ENCODE peak calls at places on chromosomes 1 and 21, in four cellular contexts. One of them, this sample, is unnamed. For H3K27me3 and H3K4me1, the result is how much of the 10 kb centered on the place peaks cover.

GRCh38 chr21:39007532-39007931 is 175.7 kb downstream of the PSMG1 start:
- DNase-seq in uterus: no peak
- DNase-seq in adrenal gland: no peak
- DNase-seq in iPS DF 6.9: no peak
- DNase-seq in this sample: no peak

GRCh38 chr1:221435510-221435909 is 306.4 kb downstream of the DUSP10 start:
- DNase-seq in uterus: no peak
- DNase-seq in adrenal gland: no peak
- DNase-seq in iPS DF 6.9: no peak
- DNase-seq in this sample: no peak

GRCh38 chr1:181090653-181091126 is 2.2 kb downstream of the IER5 start:
- DNase-seq in uterus: no peak
- DNase-seq in adrenal gland: no peak
- DNase-seq in iPS DF 6.9: no peak
- DNase-seq in this sample: no peak

GRCh38 chr1:164863056-164863455 is 304.1 kb downstream of the PBX1 start:
- DNase-seq in uterus: no peak
- DNase-seq in adrenal gland: no peak
- DNase-seq in iPS DF 6.9: no peak
- DNase-seq in this sample: no peak

GRCh38 chr1:212218911-212219310 is 66.3 kb upstream of the PPP2R5A start:
- DNase-seq in uterus: no peak
- DNase-seq in adrenal gland: no peak
- DNase-seq in iPS DF 6.9: no peak
- DNase-seq in this sample: peak

GRCh38 chr1:21705303-21705980 is 36.3 kb upstream of the RAP1GAP start:
- DNase-seq in uterus: no peak
- DNase-seq in adrenal gland: no peak
- DNase-seq in iPS DF 6.9: no peak
- DNase-seq in this sample: peak

GRCh38 chr1:235597867-235598553 is 51.6 kb downstream of the GNG4 start:
- DNase-seq in uterus: no peak
- DNase-seq in adrenal gland: no peak
- DNase-seq in iPS DF 6.9: no peak
- DNase-seq in this sample: peak

GRCh38 chr21:43312011-43312410 is 114.9 kb downstream of the SIK1 start:
- DNase-seq in uterus: no peak
- DNase-seq in adrenal gland: no peak
- DNase-seq in iPS DF 6.9: no peak
- DNase-seq in this sample: no peak

GRCh38 chr21:44011123-44011773 is 861 bp upstream of the TRAPPC10 start:
- DNase-seq in uterus: no peak
- DNase-seq in adrenal gland: no peak
- DNase-seq in iPS DF 6.9: no peak
- DNase-seq in this sample: peak

GRCh38 chr1:177106614-177107365 is 57.7 kb downstream of the ASTN1 start:
- DNase-seq in uterus: no peak
- DNase-seq in adrenal gland: no peak
- DNase-seq in iPS DF 6.9: no peak
- DNase-seq in this sample: no peak

GRCh38 chr1:7614576-7615074 is 156.5 kb upstream of the VAMP3 start:
- DNase-seq in uterus: no peak
- DNase-seq in adrenal gland: no peak
- DNase-seq in iPS DF 6.9: no peak
- DNase-seq in this sample: no peak
- H3K27me3 ChIP-seq in uterus: under half
- H3K27me3 ChIP-seq in adrenal gland: under half
- H3K27me3 ChIP-seq in iPS DF 6.9: under half
- H3K27me3 ChIP-seq in this sample: under half

GRCh38 chr1:8354038-8354437 is 36.1 kb downstream of the SLC45A1 start:
- DNase-seq in uterus: no peak
- DNase-seq in adrenal gland: no peak
- DNase-seq in iPS DF 6.9: no peak
- DNase-seq in this sample: no peak
- H3K4me1 ChIP-seq in uterus: under half
- H3K4me1 ChIP-seq in adrenal gland: under half
- H3K4me1 ChIP-seq in iPS DF 6.9: under half
- H3K4me1 ChIP-seq in this sample: under half

GRCh38 chr1:183048087-183049085 is 25.2 kb downstream of the LAMC1 start:
- DNase-seq in uterus: no peak
- DNase-seq in adrenal gland: no peak
- DNase-seq in iPS DF 6.9: no peak
- DNase-seq in this sample: no peak

GRCh38 chr1:183043872-183044859 is 20.9 kb downstream of the LAMC1 start:
- DNase-seq in uterus: no peak
- DNase-seq in adrenal gland: no peak
- DNase-seq in iPS DF 6.9: no peak
- DNase-seq in this sample: no peak

GRCh38 chr1:183043254-183043653 is 20.0 kb downstream of the LAMC1 start:
- DNase-seq in uterus: no peak
- DNase-seq in adrenal gland: no peak
- DNase-seq in iPS DF 6.9: no peak
- DNase-seq in this sample: no peak

GRCh38 chr1:183040600-183040999 is 17.4 kb downstream of the LAMC1 start:
- DNase-seq in uterus: no peak
- DNase-seq in adrenal gland: no peak
- DNase-seq in iPS DF 6.9: no peak
- DNase-seq in this sample: no peak

DNA sequence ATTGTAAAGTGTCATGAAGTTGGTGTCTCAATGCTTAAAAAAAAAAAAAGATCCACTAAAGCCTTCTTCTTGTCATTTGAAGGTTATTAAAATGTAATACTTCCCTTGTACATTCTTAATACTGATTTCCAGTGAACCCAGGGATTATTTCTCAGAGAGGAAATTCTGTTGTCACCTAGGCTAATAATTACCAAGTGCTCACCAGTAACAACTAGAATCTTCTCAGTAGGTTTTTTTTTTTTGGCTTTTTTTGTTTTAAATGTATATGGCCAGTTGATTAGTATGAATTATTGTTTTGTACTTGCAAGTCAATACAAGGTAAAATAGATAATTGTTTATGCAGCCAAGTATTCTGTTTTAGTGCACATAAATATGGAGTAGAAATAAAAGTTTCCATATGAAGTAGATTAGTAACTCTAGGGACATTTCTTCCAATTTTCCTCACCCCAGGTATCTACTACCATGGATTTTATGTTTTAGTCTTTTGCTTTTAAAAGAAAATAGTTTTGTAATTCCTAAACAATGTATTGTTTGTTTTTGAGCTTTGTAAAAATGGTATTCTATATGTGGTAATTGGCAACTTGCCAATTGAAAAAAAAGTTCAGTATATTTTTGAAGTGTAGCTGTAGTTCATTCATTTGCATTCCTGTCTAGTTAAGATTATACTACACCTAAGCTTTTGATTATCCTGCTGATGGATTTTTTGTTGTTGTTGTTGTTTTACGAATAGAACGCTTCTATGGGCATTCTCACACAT is 21.9 kb downstream of the LAMC1 start:
- DNase-seq in uterus: no peak
- DNase-seq in adrenal gland: no peak
- DNase-seq in iPS DF 6.9: no peak
- DNase-seq in this sample: no peak
- H3K4me3 ChIP-seq in uterus: no peak
- H3K4me3 ChIP-seq in adrenal gland: no peak
- H3K4me3 ChIP-seq in iPS DF 6.9: no peak
- H3K4me3 ChIP-seq in this sample: no peak

DNA sequence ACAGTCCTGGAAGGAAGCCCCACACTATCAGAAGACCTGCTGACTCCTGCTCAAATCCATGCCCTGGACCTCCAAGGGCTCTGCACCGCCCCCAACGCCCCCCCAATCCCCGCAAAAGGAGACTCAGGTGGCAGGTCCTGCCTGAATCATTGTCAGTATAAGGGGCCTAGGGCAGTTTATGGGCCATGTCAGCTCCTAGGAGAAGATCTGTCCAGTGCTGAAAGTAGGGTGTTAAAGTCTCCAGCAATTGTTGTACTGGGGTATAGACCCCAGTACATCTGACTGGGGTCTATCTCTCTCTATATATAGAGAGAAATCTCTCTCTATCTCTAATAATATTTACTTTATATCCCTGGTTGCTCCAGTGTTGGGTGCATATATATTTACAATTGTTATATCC is 12.1 kb upstream of the OLIG2 start:
- DNase-seq in uterus: no peak
- DNase-seq in adrenal gland: no peak
- DNase-seq in iPS DF 6.9: no peak
- DNase-seq in this sample: no peak
- H3K27me3 ChIP-seq in uterus: under half
- H3K27me3 ChIP-seq in adrenal gland: under half
- H3K27me3 ChIP-seq in iPS DF 6.9: under half
- H3K27me3 ChIP-seq in this sample: under half

DNA sequence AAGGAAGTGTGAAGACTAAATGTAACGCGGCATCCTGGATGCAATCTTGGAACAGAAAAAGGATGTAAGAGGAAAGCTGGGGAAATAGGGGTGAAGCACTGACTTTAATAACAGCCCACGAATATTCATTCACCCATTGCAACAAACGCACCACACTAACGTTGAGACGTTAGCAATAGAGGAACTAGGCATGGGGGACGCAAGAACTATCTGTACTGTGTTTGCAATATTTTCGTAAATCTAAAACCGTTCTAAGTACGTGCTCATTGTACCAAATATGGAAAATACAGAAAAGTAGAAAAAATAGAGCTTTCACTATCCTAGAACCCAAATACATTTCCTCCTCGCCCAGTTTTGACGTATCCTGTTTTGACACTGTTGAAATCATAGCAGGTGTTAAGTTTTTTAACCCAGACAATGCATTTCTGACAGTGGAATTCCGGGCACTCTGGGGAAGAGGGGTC is 3.9 kb downstream of the LAPTM5 start:
- DNase-seq in uterus: no peak
- DNase-seq in adrenal gland: no peak
- DNase-seq in iPS DF 6.9: no peak
- DNase-seq in this sample: no peak
- H3K4me1 ChIP-seq in uterus: under half
- H3K4me1 ChIP-seq in adrenal gland: under half
- H3K4me1 ChIP-seq in iPS DF 6.9: under half
- H3K4me1 ChIP-seq in this sample: half or more

GRCh38 chr21:33362044-33362555 is 37.3 kb downstream of the IFNAR1 start:
- DNase-seq in uterus: no peak
- DNase-seq in adrenal gland: no peak
- DNase-seq in iPS DF 6.9: peak
- DNase-seq in this sample: no peak
- H3K4me3 ChIP-seq in uterus: no peak
- H3K4me3 ChIP-seq in adrenal gland: no peak
- H3K4me3 ChIP-seq in iPS DF 6.9: no peak
- H3K4me3 ChIP-seq in this sample: no peak

DNA sequence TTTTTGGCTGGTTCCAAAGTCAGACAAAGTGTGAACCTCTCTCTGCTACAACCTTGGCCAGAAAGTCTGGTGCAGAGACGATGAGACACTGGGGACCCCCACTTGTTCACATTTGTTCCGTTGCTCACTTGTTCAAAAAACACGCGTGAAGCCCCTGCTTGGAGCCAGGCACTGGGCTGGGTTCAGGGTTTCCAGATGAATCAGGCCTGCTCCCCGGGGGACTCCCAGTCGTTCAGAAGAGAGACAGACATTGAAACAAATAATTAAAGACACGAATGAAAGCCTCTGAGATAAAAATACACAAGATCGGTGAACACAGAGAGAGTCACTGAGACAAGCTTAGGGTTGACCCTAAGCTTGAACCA is 101.5 kb upstream of the RUNX3 start:
- DNase-seq in uterus: no peak
- DNase-seq in adrenal gland: no peak
- DNase-seq in iPS DF 6.9: no peak
- DNase-seq in this sample: no peak
- H3K27me3 ChIP-seq in uterus: under half
- H3K27me3 ChIP-seq in adrenal gland: under half
- H3K27me3 ChIP-seq in iPS DF 6.9: under half
- H3K27me3 ChIP-seq in this sample: under half

GRCh38 chr1:44724408-44725308 is 6.3 kb downstream of the RNU5D-1 start:
- DNase-seq in uterus: no peak
- DNase-seq in adrenal gland: no peak
- DNase-seq in iPS DF 6.9: no peak
- DNase-seq in this sample: no peak

GRCh38 chr1:44725309-44725698 is 5.7 kb downstream of the RNU5D-1 start:
- DNase-seq in uterus: no peak
- DNase-seq in adrenal gland: no peak
- DNase-seq in iPS DF 6.9: no peak
- DNase-seq in this sample: no peak

GRCh38 chr1:44721521-44722361 is 9.2 kb downstream of the RNU5D-1 start:
- DNase-seq in uterus: peak
- DNase-seq in adrenal gland: peak
- DNase-seq in iPS DF 6.9: peak
- DNase-seq in this sample: peak

GRCh38 chr1:44723496-44724407 is 7.2 kb downstream of the RNU5D-1 start:
- DNase-seq in uterus: no peak
- DNase-seq in adrenal gland: no peak
- DNase-seq in iPS DF 6.9: no peak
- DNase-seq in this sample: no peak

DNA sequence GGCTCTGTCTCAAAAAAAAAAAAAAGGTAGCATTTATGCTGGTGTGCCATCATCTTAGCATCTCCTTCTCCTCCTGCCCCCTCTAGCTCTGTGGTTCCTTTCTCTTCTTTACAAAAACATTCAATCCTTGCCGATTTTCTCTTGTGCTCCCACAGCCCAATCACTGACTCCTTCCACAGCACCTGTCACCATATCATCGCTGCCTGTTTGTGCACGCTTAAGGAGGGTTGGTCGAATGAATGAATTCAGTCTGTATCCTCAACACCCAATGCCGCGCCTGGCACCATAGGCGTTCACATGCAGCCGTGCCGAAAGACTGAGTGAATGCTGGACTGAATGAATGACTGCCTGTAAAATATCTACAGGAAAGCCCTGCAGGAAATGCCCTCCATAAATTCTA is 7.9 kb downstream of the RNU5D-1 start:
- DNase-seq in uterus: no peak
- DNase-seq in adrenal gland: no peak
- DNase-seq in iPS DF 6.9: no peak
- DNase-seq in this sample: no peak
- H3K4me1 ChIP-seq in uterus: under half
- H3K4me1 ChIP-seq in adrenal gland: under half
- H3K4me1 ChIP-seq in iPS DF 6.9: under half
- H3K4me1 ChIP-seq in this sample: under half

GRCh38 chr1:11337536-11338350 is 64.7 kb downstream of the UBIAD1 start:
- DNase-seq in uterus: peak
- DNase-seq in adrenal gland: peak
- DNase-seq in iPS DF 6.9: no peak
- DNase-seq in this sample: peak
- H3K4me3 ChIP-seq in uterus: no peak
- H3K4me3 ChIP-seq in adrenal gland: no peak
- H3K4me3 ChIP-seq in iPS DF 6.9: no peak
- H3K4me3 ChIP-seq in this sample: no peak

This sample was measured in SJCRH30.